ENCODE peak calls at places on chromosomes 11 and 22, in four cellular contexts. A is thoracic aorta, D is PC-9, C is pancreas. B is an unnamed sample.

GRCh38 chr11:82978422-82979099 is 77.0 kb downstream of the DDIAS start:
- DNase-seq in A (no peak), D (no peak), C (no peak), B (peak; percentile 38)

GRCh38 chr11:104531075-104531474 is 367.1 kb upstream of the PDGFD start:
- DNase-seq in A (no peak), D (no peak), C (no peak), B (no peak)

GRCh38 chr22:36239150-36239400 is 252 bp downstream of the APOL2 start:
- DNase-seq in A (no peak), D (no peak), C (no peak), B (no peak)

GRCh38 chr11:108698844-108699642 is 34.2 kb downstream of the DDX10 start:
- DNase-seq in A (no peak), D (no peak), C (no peak), B (no peak)

GRCh38 chr11:34552270-34552669 is 38.7 kb upstream of the ELF5 start:
- DNase-seq in A (no peak), D (no peak), C (peak; percentile 25), B (no peak)

GRCh38 chr22:48485144-48486135 is 1342.2 kb downstream of the BRD1 start:
- DNase-seq in A (no peak), D (no peak), C (no peak), B (no peak)

GRCh38 chr22:37818397-37819099 is 4.6 kb upstream of the GALR3 start:
- DNase-seq in A (no peak), D (peak; percentile 44), C (peak; percentile 53), B (no peak)

GRCh38 chr22:38282397-38282796 is 9.6 kb upstream of the TMEM184B start:
- DNase-seq in A (no peak), D (peak; percentile 58), C (no peak), B (no peak)

GRCh38 chr11:84757711-84758110 is 869.4 kb downstream of the DLG2 start:
- DNase-seq in A (no peak), D (no peak), C (no peak), B (no peak)

GRCh38 chr11:26541870-26542269 is 30.2 kb downstream of the MUC15 start:
- DNase-seq in A (no peak), D (no peak), C (no peak), B (no peak)

GRCh38 chr11:67291481-67292381 is 2.6 kb downstream of the ANKRD13D start:
- DNase-seq in A (no peak), D (no peak), C (no peak), B (no peak)

GRCh38 chr22:17777005-17777716 is 2.9 kb upstream of the BID start:
- DNase-seq in A (no peak), D (no peak), C (no peak), B (no peak)

GRCh38 chr11:95715777-95716241 is 73.8 kb downstream of the FAM76B start:
- DNase-seq in A (no peak), D (no peak), C (no peak), B (peak; percentile 73)

GRCh38 chr22:39530692-39531331 is 1.7 kb downstream of the RPS19BP1 start:
- DNase-seq in A (no peak), D (no peak), C (no peak), B (no peak)

GRCh38 chr11:61762798-61763197 is 10.4 kb downstream of the MYRF start:
- DNase-seq in A (no peak), D (no peak), C (no peak), B (no peak)

DNA sequence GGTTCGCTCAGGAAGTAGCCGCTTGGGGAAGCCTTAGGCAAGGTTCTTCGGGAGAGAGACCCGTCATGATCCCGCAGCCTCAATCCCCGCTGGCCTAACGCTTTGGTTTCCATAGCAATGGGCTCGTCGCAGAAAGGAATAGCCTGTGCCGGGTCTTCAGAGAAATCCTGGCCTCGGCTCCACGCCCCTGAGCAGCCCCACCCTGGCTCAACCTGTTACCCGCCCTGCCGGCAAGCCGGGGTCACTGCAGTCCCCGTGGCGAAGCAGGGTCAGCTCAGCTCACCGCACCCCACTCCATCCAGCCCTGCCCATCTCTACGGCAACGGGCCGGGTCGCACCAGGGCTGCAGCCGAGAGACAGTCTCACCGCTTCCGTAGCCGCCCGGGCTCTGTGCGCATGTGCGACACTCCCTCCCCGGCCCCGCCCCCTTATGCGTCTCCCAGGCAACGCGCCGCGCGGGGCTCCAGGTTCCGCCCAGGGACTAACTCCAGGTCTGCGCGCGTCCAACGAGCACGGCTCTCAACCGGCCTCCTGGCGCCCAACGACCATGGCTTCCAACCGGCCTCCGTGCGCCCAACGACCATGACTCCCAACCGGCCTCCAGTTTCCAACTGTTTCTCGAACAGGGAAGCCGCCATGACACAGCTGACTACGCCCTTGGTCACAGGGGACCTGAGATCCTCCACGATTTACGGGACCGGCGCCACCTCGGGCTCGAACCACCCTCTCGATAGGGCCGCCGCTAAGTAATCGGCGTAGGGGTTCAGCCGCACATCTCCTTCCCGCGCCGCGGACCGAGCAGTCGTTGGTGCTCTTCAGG is at the start of gene DUSP18:
- DNase-seq in A (peak; percentile 68), D (peak; percentile 97), C (peak; percentile 91), B (peak; percentile 38)
- H3K4me3 ChIP-seq in A (peak within 1 kb of the TSS; percentile 84), D (peak within 1 kb of the TSS; percentile 65), C (peak within 1 kb of the TSS; percentile 97), B (peak within 1 kb of the TSS; percentile 69)

GRCh38 chr22:42439021-42439420 is 6.8 kb upstream of the NFAM1 start:
- DNase-seq in A (no peak), D (no peak), C (no peak), B (no peak)

GRCh38 chr22:42439821-42440674 is 7.8 kb upstream of the NFAM1 start:
- DNase-seq in A (no peak), D (peak; percentile 21), C (peak; percentile 53), B (no peak)

GRCh38 chr22:42438293-42438650 is 6.1 kb upstream of the NFAM1 start:
- DNase-seq in A (no peak), D (no peak), C (no peak), B (no peak)

GRCh38 chr22:42436402-42436801 is 4.2 kb upstream of the NFAM1 start:
- DNase-seq in A (no peak), D (no peak), C (no peak), B (no peak)

GRCh38 chr22:42437488-42438292 is 5.5 kb upstream of the NFAM1 start:
- DNase-seq in A (no peak), D (peak; percentile 73), C (peak; percentile 77), B (no peak)
- TF ChIP-seq CTCF in A (peak; percentile 96), D (peak; percentile 100), C (peak; percentile 88), B (peak; percentile 96)

GRCh38 chr11:119737678-119738439 is 8.9 kb upstream of the NECTIN1 start:
- DNase-seq in A (no peak), D (no peak), C (no peak), B (no peak)
- H3K36me3 ChIP-seq in A (no peaks in the 10 kb centered on the region), D (no peaks in the 10 kb centered on the region), C (no peaks in the 10 kb centered on the region), B (no peaks in the 10 kb centered on the region)

DNA sequence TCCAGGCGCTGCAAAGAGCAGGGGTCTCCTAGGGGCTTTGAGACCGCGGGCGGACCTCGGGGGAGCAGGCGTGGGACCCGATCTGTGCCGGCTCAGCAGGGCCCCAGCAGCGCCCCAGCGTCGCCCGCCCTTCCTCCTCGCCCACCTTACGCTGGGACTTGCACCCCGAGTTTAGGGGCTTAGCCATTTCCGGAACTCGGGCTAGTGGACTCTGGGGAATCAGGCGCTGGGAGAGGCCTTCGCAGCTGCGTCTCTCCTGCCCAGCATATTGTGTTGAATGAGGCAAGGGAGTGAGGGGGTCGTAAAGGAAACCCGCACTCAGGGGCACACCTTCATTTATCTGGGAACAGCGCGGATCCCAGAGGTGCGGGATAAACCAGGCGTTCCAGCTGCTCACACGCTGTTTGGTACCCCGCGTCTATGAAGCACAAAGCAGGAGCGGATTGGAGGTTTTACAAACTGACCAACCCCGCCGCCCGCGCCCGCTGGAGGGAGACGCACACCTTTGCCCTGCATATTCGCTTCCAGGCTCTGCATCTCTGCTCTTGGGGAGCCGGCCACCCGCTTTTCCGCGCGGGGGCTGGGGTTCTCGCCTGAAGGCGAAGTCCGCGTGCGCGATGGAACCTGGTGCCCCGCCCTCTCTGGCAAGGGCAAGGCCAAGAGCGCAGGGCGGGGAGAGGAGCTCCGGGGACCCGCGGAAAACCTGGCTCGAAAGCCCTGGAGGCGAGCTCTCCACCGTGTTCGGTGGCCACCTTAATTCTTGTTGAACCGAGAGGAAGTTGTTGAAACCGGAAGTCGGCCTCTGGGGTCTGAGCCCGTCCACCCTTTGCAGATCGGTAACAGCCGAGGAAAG is 6.7 kb upstream of the ALX4 start:
- DNase-seq in A (no peak), D (no peak), C (no peak), B (no peak)
- H3K4me3 ChIP-seq in A (peak overlapping the region; percentile 50), D (no peak overlapping the region), C (no peak overlapping the region), B (no peak overlapping the region)

DNA sequence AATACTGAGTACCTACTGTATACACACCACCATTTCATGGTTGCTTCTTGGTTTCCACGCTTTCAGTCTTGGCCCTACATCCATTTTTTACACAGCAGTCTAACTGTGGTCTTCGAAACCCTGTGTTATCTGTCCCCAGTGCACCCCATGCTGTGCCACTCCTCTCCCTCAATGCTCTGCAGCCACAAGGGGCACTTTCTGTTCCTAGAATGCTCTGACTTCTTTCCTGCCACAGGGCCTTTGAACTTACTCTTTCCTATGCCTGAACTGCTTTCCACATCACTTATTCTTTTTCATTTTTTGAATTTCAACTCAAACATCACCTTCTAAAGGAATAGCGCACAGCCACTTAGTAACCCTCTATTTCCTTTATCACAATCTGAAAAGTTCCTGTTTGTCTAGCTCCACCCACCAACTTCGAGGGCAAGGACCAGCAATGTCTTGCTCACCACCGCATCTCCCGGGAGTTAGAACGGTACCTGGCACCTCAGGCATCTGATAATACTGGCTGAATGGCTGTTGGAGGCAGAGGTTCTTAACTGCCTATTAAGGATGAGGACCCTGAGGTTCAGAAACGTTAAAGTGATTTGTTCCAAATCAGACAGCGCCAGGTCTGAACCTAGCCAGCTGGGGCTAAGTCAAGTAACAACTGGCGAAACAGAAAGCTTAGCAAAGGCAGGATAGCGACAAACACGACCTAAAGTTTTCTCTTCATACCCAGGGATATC is 568 bp downstream of the ALG8 start:
- DNase-seq in A (no peak), D (peak; percentile 31), C (no peak), B (no peak)
- TF ChIP-seq CTCF in A (no peak), D (no peak), C (no peak), B (no peak)